ENCODE peak calls at places on chromosomes 12 and 14, in four cellular contexts. One of them, this sample, is unnamed.

GRCh38 chr14:57461777-57462320 is 31.8 kb downstream of the CCDC198 start:
- DNase-seq in NCI-H510A: no peak
- DNase-seq in AG10803: no peak
- DNase-seq in amniotic epithelial cell: no peak
- DNase-seq in this sample: no peak

GRCh38 chr14:90660865-90661570 is 155.2 kb downstream of the TTC7B start:
- DNase-seq in NCI-H510A: peak
- DNase-seq in AG10803: no peak
- DNase-seq in amniotic epithelial cell: no peak
- DNase-seq in this sample: no peak

GRCh38 chr14:22002860-22003284 is 329.3 kb upstream of the OR4E1 start:
- DNase-seq in NCI-H510A: no peak
- DNase-seq in AG10803: no peak
- DNase-seq in amniotic epithelial cell: peak
- DNase-seq in this sample: no peak

GRCh38 chr12:12214635-12215131 is 52.2 kb downstream of the LRP6 start:
- DNase-seq in NCI-H510A: no peak
- DNase-seq in AG10803: no peak
- DNase-seq in amniotic epithelial cell: no peak
- DNase-seq in this sample: no peak

GRCh38 chr12:131677699-131678098 is 33.2 kb upstream of the SFSWAP start:
- DNase-seq in NCI-H510A: no peak
- DNase-seq in AG10803: no peak
- DNase-seq in amniotic epithelial cell: no peak
- DNase-seq in this sample: no peak

GRCh38 chr12:118034429-118035193 is 18.1 kb downstream of the RFC5 start:
- DNase-seq in NCI-H510A: no peak
- DNase-seq in AG10803: peak
- DNase-seq in amniotic epithelial cell: peak
- DNase-seq in this sample: no peak

GRCh38 chr12:132724506-132725220 is 14.0 kb downstream of the PGAM5 start:
- DNase-seq in NCI-H510A: no peak
- DNase-seq in AG10803: peak
- DNase-seq in amniotic epithelial cell: no peak
- DNase-seq in this sample: no peak

GRCh38 chr12:122726056-122726558 is 4.5 kb downstream of the HCAR1 start:
- DNase-seq in NCI-H510A: no peak
- DNase-seq in AG10803: no peak
- DNase-seq in amniotic epithelial cell: peak
- DNase-seq in this sample: no peak

GRCh38 chr12:31005256-31005943 is 68.3 kb upstream of the DDX11 start:
- DNase-seq in NCI-H510A: no peak
- DNase-seq in AG10803: no peak
- DNase-seq in amniotic epithelial cell: no peak
- DNase-seq in this sample: no peak

GRCh38 chr14:83744901-83745300 is 1785.0 kb upstream of the FLRT2 start:
- DNase-seq in NCI-H510A: no peak
- DNase-seq in AG10803: no peak
- DNase-seq in amniotic epithelial cell: no peak
- DNase-seq in this sample: no peak

GRCh38 chr12:51874013-51874412 is 13.9 kb upstream of the ANKRD33 start:
- DNase-seq in NCI-H510A: no peak
- DNase-seq in AG10803: no peak
- DNase-seq in amniotic epithelial cell: peak
- DNase-seq in this sample: no peak

GRCh38 chr14:69475194-69475818 is 9.2 kb upstream of the PLEKHD1 start:
- DNase-seq in NCI-H510A: peak
- DNase-seq in AG10803: no peak
- DNase-seq in amniotic epithelial cell: peak
- DNase-seq in this sample: no peak

GRCh38 chr12:4829793-4830162 is 79.9 kb upstream of the KCNA1 start:
- DNase-seq in NCI-H510A: no peak
- DNase-seq in AG10803: no peak
- DNase-seq in amniotic epithelial cell: no peak
- DNase-seq in this sample: no peak

GRCh38 chr14:23640524-23641141 is 4.5 kb downstream of the DHRS2 start:
- DNase-seq in NCI-H510A: no peak
- DNase-seq in AG10803: peak
- DNase-seq in amniotic epithelial cell: peak
- DNase-seq in this sample: peak

GRCh38 chr14:103078420-103078749 is 5.6 kb upstream of the LBHD2 start:
- DNase-seq in NCI-H510A: peak
- DNase-seq in AG10803: peak
- DNase-seq in amniotic epithelial cell: peak
- DNase-seq in this sample: no peak

GRCh38 chr12:15234508-15234907 is 13.3 kb upstream of the RERG start:
- DNase-seq in NCI-H510A: no peak
- DNase-seq in AG10803: no peak
- DNase-seq in amniotic epithelial cell: no peak
- DNase-seq in this sample: no peak

GRCh38 chr12:30146561-30146960 is 362.8 kb upstream of the TMTC1 start:
- DNase-seq in NCI-H510A: no peak
- DNase-seq in AG10803: no peak
- DNase-seq in amniotic epithelial cell: no peak
- DNase-seq in this sample: no peak

GRCh38 chr14:39266589-39266870 is 32.8 kb downstream of the MIA2 start:
- DNase-seq in NCI-H510A: peak
- DNase-seq in AG10803: no peak
- DNase-seq in amniotic epithelial cell: peak
- DNase-seq in this sample: no peak

GRCh38 chr12:116398193-116398592 is 120.7 kb upstream of the MED13L start:
- DNase-seq in NCI-H510A: no peak
- DNase-seq in AG10803: no peak
- DNase-seq in amniotic epithelial cell: no peak
- DNase-seq in this sample: no peak

GRCh38 chr12:118494776-118495175 is 118.4 kb downstream of the SUDS3 start:
- DNase-seq in NCI-H510A: no peak
- DNase-seq in AG10803: no peak
- DNase-seq in amniotic epithelial cell: no peak
- DNase-seq in this sample: no peak

GRCh38 chr12:47221256-47222023 is 141.7 kb upstream of the AMIGO2 start:
- DNase-seq in NCI-H510A: no peak
- DNase-seq in AG10803: no peak
- DNase-seq in amniotic epithelial cell: peak
- DNase-seq in this sample: no peak

GRCh38 chr12:104569348-104570173 is 112.8 kb downstream of the CHST11 start:
- DNase-seq in NCI-H510A: no peak
- DNase-seq in AG10803: no peak
- DNase-seq in amniotic epithelial cell: peak
- DNase-seq in this sample: no peak

GRCh38 chr12:40216516-40217288 is 8.1 kb upstream of the LRRK2 start:
- DNase-seq in NCI-H510A: no peak
- DNase-seq in AG10803: peak
- DNase-seq in amniotic epithelial cell: peak
- DNase-seq in this sample: no peak

GRCh38 chr12:131793623-131794022 is 34.6 kb upstream of the MMP17 start:
- DNase-seq in NCI-H510A: no peak
- DNase-seq in AG10803: peak
- DNase-seq in amniotic epithelial cell: peak
- DNase-seq in this sample: no peak

GRCh38 chr14:75221797-75222196 is 45.4 kb upstream of the TMED10 start:
- DNase-seq in NCI-H510A: no peak
- DNase-seq in AG10803: no peak
- DNase-seq in amniotic epithelial cell: no peak
- DNase-seq in this sample: no peak

GRCh38 chr14:93015505-93015904 is 92.6 kb downstream of the CHGA start:
- DNase-seq in NCI-H510A: no peak
- DNase-seq in AG10803: no peak
- DNase-seq in amniotic epithelial cell: no peak
- DNase-seq in this sample: no peak

GRCh38 chr12:51391047-51391837 is at the start of gene GALNT6:
- DNase-seq in NCI-H510A: peak
- DNase-seq in AG10803: no peak
- DNase-seq in amniotic epithelial cell: no peak
- DNase-seq in this sample: no peak

GRCh38 chr12:5524116-5524768 is 92.3 kb downstream of the NTF3 start:
- DNase-seq in NCI-H510A: no peak
- DNase-seq in AG10803: no peak
- DNase-seq in amniotic epithelial cell: no peak
- DNase-seq in this sample: no peak

GRCh38 chr12:50934371-50934851 is 17.9 kb upstream of the HIGD1C start:
- DNase-seq in NCI-H510A: no peak
- DNase-seq in AG10803: no peak
- DNase-seq in amniotic epithelial cell: peak
- DNase-seq in this sample: no peak

GRCh38 chr12:82874935-82875334 is 188.2 kb downstream of the TMTC2 start:
- DNase-seq in NCI-H510A: no peak
- DNase-seq in AG10803: no peak
- DNase-seq in amniotic epithelial cell: peak
- DNase-seq in this sample: no peak

GRCh38 chr14:73140924-73141323 is 4.6 kb downstream of the PSEN1 start:
- DNase-seq in NCI-H510A: no peak
- DNase-seq in AG10803: no peak
- DNase-seq in amniotic epithelial cell: peak
- DNase-seq in this sample: no peak

GRCh38 chr12:58302487-58303011 is 361.2 kb downstream of the ATP23 start:
- DNase-seq in NCI-H510A: peak
- DNase-seq in AG10803: no peak
- DNase-seq in amniotic epithelial cell: peak
- DNase-seq in this sample: no peak

GRCh38 chr14:63295231-63295685 is 23.5 kb downstream of the GPHB5 start:
- DNase-seq in NCI-H510A: no peak
- DNase-seq in AG10803: no peak
- DNase-seq in amniotic epithelial cell: no peak
- DNase-seq in this sample: no peak